ENCODE peak calls at places on chromosomes 13 and 19, in five cellular contexts. B is upper lobe of left lung, Y is esophagus squamous epithelium, S is thyroid gland, A is PC-9. R is an unnamed sample.

GRCh38 chr13:103097366-103097928 is 31.2 kb upstream of the SLC10A2 start:
- DNase-seq in B (no peak), Y (no peak), S (no peak), A (no peak), R (no peak)

GRCh38 chr19:6693681-6694080 is 23.7 kb upstream of the TNFSF14 start:
- DNase-seq in B (no peak), Y (no peak), S (no peak), A (no peak), R (no peak)

GRCh38 chr13:38970380-38971051 is 20.1 kb downstream of the STOML3 start:
- DNase-seq in B (no peak), Y (no peak), S (no peak), A (no peak), R (no peak)

GRCh38 chr19:43699506-43700367 is 16.1 kb upstream of the IRGC start:
- DNase-seq in B (no peak), Y (no peak), S (no peak), A (peak), R (no peak)

GRCh38 chr13:22454586-22454985 is 726.2 kb upstream of the SGCG start:
- DNase-seq in B (no peak), Y (no peak), S (no peak), A (no peak), R (no peak)

GRCh38 chr19:991932-992669 is 8.0 kb downstream of the WDR18 start:
- DNase-seq in B (no peak), Y (no peak), S (no peak), A (no peak), R (no peak)

GRCh38 chr19:29517946-29518345 is 7.8 kb upstream of the VSTM2B start:
- DNase-seq in B (no peak), Y (no peak), S (no peak), A (no peak), R (no peak)

GRCh38 chr13:41015920-41016319 is 3.2 kb downstream of the ELF1 start:
- DNase-seq in B (no peak), Y (no peak), S (no peak), A (no peak), R (no peak)

GRCh38 chr19:6730941-6731670 is 6.3 kb downstream of the GPR108 start:
- DNase-seq in B (no peak), Y (no peak), S (no peak), A (no peak), R (no peak)

GRCh38 chr13:26051231-26052135 is at the start of gene SHISA2:
- DNase-seq in B (peak), Y (no peak), S (peak), A (no peak), R (no peak)

GRCh38 chr19:2775556-2776430 is 7.3 kb downstream of the SGTA start:
- DNase-seq in B (peak), Y (peak), S (no peak), A (no peak), R (no peak)

GRCh38 chr13:32229443-32229842 is 85.7 kb downstream of the ZAR1L start:
- DNase-seq in B (no peak), Y (no peak), S (no peak), A (no peak), R (no peak)

GRCh38 chr19:23415561-23416191 is 20.4 kb upstream of the ZNF91 start:
- DNase-seq in B (peak), Y (no peak), S (peak), A (peak), R (no peak)

GRCh38 chr19:510606-511100 is 3.4 kb downstream of the TPGS1 start:
- DNase-seq in B (peak), Y (peak), S (peak), A (peak), R (peak)

GRCh38 chr13:30157616-30157993 is 149.7 kb downstream of the KATNAL1 start:
- DNase-seq in B (no peak), Y (no peak), S (no peak), A (no peak), R (no peak)

GRCh38 chr19:13841339-13842293 is 35.3 kb upstream of the NANOS3 start:
- DNase-seq in B (peak), Y (no peak), S (peak), A (no peak), R (no peak)

GRCh38 chr19:4636151-4636717 is 3.1 kb upstream of the TNFAIP8L1 start:
- DNase-seq in B (peak), Y (no peak), S (peak), A (peak), R (no peak)

GRCh38 chr13:28601581-28601980 is 57.3 kb upstream of the POMP start:
- DNase-seq in B (no peak), Y (no peak), S (no peak), A (no peak), R (no peak)

GRCh38 chr19:42290523-42291436 is 11.2 kb upstream of the PRR19 start:
- DNase-seq in B (no peak), Y (no peak), S (no peak), A (peak), R (no peak)

GRCh38 chr13:79352107-79352506 is 53.9 kb downstream of the RBM26 start:
- DNase-seq in B (no peak), Y (no peak), S (no peak), A (no peak), R (no peak)

GRCh38 chr19:49057636-49058234 is at the start of gene CGB7:
- DNase-seq in B (peak), Y (no peak), S (peak), A (peak), R (no peak)

GRCh38 chr19:4575267-4575793 is 15.8 kb upstream of the SEMA6B start:
- DNase-seq in B (peak), Y (no peak), S (peak), A (peak), R (peak)

GRCh38 chr13:27120811-27121210 is 50.8 kb downstream of the USP12 start:
- DNase-seq in B (no peak), Y (no peak), S (no peak), A (no peak), R (no peak)

GRCh38 chr13:75440100-75440499 is 41.9 kb downstream of the TBC1D4 start:
- DNase-seq in B (no peak), Y (no peak), S (peak), A (no peak), R (no peak)

GRCh38 chr19:4034048-4035017 is 26.8 kb downstream of the PIAS4 start:
- DNase-seq in B (no peak), Y (no peak), S (no peak), A (no peak), R (no peak)

GRCh38 chr13:30905932-30906383 is at the start of gene MEDAG:
- DNase-seq in B (no peak), Y (peak), S (peak), A (no peak), R (no peak)

GRCh38 chr13:28313579-28313978 is 175.2 kb downstream of the PAN3 start:
- DNase-seq in B (no peak), Y (no peak), S (no peak), A (no peak), R (no peak)

GRCh38 chr19:44718441-44719261 is 19.7 kb downstream of the CEACAM16 start:
- DNase-seq in B (peak), Y (no peak), S (peak), A (peak), R (no peak)

GRCh38 chr19:33421368-33421767 is 47.9 kb downstream of the CEBPG start:
- DNase-seq in B (no peak), Y (no peak), S (no peak), A (no peak), R (no peak)

GRCh38 chr19:3119782-3120380 is 16.0 kb upstream of the GNA15 start:
- DNase-seq in B (no peak), Y (no peak), S (no peak), A (no peak), R (no peak)

GRCh38 chr13:108463365-108463764 is 166.0 kb upstream of the MYO16 start:
- DNase-seq in B (no peak), Y (no peak), S (no peak), A (no peak), R (no peak)

GRCh38 chr13:45707701-45708100 is 5.6 kb downstream of the CBY2 start:
- DNase-seq in B (no peak), Y (no peak), S (no peak), A (no peak), R (no peak)
- H3K27ac ChIP-seq in B (no peak), Y (no peak), S (no peak), A (no peak), R (no peak)

GRCh38 chr13:97460853-97461252 is 26.9 kb downstream of the RAP2A start:
- DNase-seq in B (no peak), Y (no peak), S (no peak), A (no peak), R (no peak)

GRCh38 chr13:97468331-97468730 is 34.4 kb downstream of the RAP2A start:
- DNase-seq in B (no peak), Y (no peak), S (no peak), A (no peak), R (no peak)

GRCh38 chr13:97471721-97472120 is 37.8 kb downstream of the RAP2A start:
- DNase-seq in B (no peak), Y (no peak), S (no peak), A (no peak), R (no peak)

DNA sequence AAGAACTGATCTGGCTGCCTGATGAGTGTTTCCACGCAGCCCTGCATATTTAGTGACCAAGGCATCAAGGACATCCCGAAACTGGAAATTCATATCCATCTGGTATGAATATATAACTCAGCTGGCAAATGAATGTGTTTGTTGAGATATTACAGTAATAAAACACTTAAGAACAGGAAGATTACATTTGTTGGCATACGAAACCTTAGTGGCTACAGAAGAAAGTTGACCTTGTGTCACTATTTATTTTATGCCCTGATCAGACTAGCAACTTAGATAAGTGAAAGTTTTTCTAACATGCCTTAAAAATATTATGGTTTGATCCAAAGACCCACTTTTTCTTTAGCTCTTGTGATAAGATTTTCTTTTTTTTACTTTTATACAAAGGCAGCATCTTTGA is 32.8 kb downstream of the RAP2A start:
- DNase-seq in B (no peak), Y (no peak), S (no peak), A (no peak), R (no peak)
- H3K27ac ChIP-seq in B (no peak), Y (no peak), S (no peak), A (no peak), R (no peak)

GRCh38 chr19:34664168-34664567 is 12.8 kb downstream of the SCGB2B2 start:
- DNase-seq in B (no peak), Y (no peak), S (no peak), A (no peak), R (no peak)
- H3K27ac ChIP-seq in B (no peak), Y (no peak), S (no peak), A (no peak), R (no peak)

GRCh38 chr13:48230541-48230940 is 2.5 kb upstream of the ITM2B start:
- DNase-seq in B (no peak), Y (no peak), S (no peak), A (no peak), R (no peak)
- H3K27ac ChIP-seq in B (no peak), Y (no peak), S (no peak), A (no peak), R (no peak)

GRCh38 chr13:96542986-96543385 is 451.3 kb downstream of the OXGR1 start:
- DNase-seq in B (no peak), Y (no peak), S (no peak), A (no peak), R (no peak)
- H3K27ac ChIP-seq in B (no peak), Y (no peak), S (no peak), A (no peak), R (no peak)

DNA sequence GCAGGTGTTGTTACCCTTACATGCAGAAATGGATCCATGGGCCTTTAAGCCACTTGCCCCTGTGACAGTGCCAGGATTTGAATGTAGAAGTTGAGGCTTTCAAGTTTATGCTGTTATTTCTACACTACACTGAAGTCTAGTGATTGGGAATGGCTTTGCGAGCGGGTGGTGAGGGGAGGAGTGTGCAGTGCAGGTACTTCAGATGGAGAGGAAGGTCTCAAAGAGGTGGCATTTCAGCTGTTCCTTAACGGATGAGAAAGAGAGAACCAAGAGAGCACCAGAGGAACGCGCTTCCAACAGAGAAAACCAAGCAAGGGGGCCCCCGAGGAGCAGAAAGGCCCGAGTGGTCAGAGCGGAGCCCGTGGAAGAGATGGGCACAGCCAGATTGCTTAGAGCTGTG is 13.3 kb downstream of the ACTN4 start:
- DNase-seq in B (no peak), Y (no peak), S (peak), A (no peak), R (no peak)
- H3K27ac ChIP-seq in B (peak), Y (peak), S (peak), A (peak), R (peak)